ENCODE peak calls at places on chromosomes 5 and 9, in five cellular contexts. One of them, this sample, is unnamed.

GRCh38 chr9:94806307-94806893 is 79.9 kb downstream of the AOPEP start:
- DNase-seq in WERI-Rb-1: no peak
- DNase-seq in naive B cell: peak
- DNase-seq in stimulated activated CD8-positive, alpha-beta memory T cell treated with anti-CD3 and anti-CD28 coated beads, Interleukin-4, amount 100 ng/mL, for 4 hours: no peak
- DNase-seq in germinal center: no peak
- DNase-seq in this sample: no peak

GRCh38 chr5:20618353-20618752 is 630.4 kb upstream of the CDH18 start:
- DNase-seq in naive B cell: no peak
- DNase-seq in germinal center: no peak
- DNase-seq in stimulated activated CD8-positive, alpha-beta memory T cell treated with anti-CD3 and anti-CD28 coated beads, Interleukin-4, amount 100 ng/mL, for 4 hours: no peak
- DNase-seq in WERI-Rb-1: no peak
- DNase-seq in this sample: no peak

GRCh38 chr5:73183491-73183891 is 10.5 kb downstream of the TMEM174 start:
- DNase-seq in naive B cell: no peak
- DNase-seq in WERI-Rb-1: no peak
- DNase-seq in stimulated activated CD8-positive, alpha-beta memory T cell treated with anti-CD3 and anti-CD28 coated beads, Interleukin-4, amount 100 ng/mL, for 4 hours: no peak
- DNase-seq in germinal center: no peak
- DNase-seq in this sample: no peak

GRCh38 chr5:177036443-177036842 is 13.9 kb downstream of the ZNF346 start:
- DNase-seq in stimulated activated CD8-positive, alpha-beta memory T cell treated with anti-CD3 and anti-CD28 coated beads, Interleukin-4, amount 100 ng/mL, for 4 hours: no peak
- DNase-seq in germinal center: no peak
- DNase-seq in WERI-Rb-1: no peak
- DNase-seq in naive B cell: no peak
- DNase-seq in this sample: no peak

GRCh38 chr5:132780577-132780976 is 3.5 kb upstream of the SEPTIN8 start:
- DNase-seq in WERI-Rb-1: no peak
- DNase-seq in naive B cell: no peak
- DNase-seq in stimulated activated CD8-positive, alpha-beta memory T cell treated with anti-CD3 and anti-CD28 coated beads, Interleukin-4, amount 100 ng/mL, for 4 hours: no peak
- DNase-seq in germinal center: no peak
- DNase-seq in this sample: no peak

GRCh38 chr5:170266570-170267379 is 30.8 kb downstream of the LCP2 start:
- DNase-seq in germinal center: no peak
- DNase-seq in naive B cell: no peak
- DNase-seq in stimulated activated CD8-positive, alpha-beta memory T cell treated with anti-CD3 and anti-CD28 coated beads, Interleukin-4, amount 100 ng/mL, for 4 hours: no peak
- DNase-seq in WERI-Rb-1: no peak
- DNase-seq in this sample: no peak

GRCh38 chr5:12245429-12245828 is 341.2 kb upstream of the CTNND2 start:
- DNase-seq in germinal center: no peak
- DNase-seq in naive B cell: no peak
- DNase-seq in stimulated activated CD8-positive, alpha-beta memory T cell treated with anti-CD3 and anti-CD28 coated beads, Interleukin-4, amount 100 ng/mL, for 4 hours: no peak
- DNase-seq in WERI-Rb-1: no peak
- DNase-seq in this sample: no peak

GRCh38 chr9:2083552-2083951 is 68.4 kb downstream of the SMARCA2 start:
- DNase-seq in WERI-Rb-1: no peak
- DNase-seq in stimulated activated CD8-positive, alpha-beta memory T cell treated with anti-CD3 and anti-CD28 coated beads, Interleukin-4, amount 100 ng/mL, for 4 hours: no peak
- DNase-seq in germinal center: no peak
- DNase-seq in naive B cell: no peak
- DNase-seq in this sample: no peak

GRCh38 chr5:35876454-35876853 is 19.8 kb downstream of the IL7R start:
- DNase-seq in WERI-Rb-1: no peak
- DNase-seq in stimulated activated CD8-positive, alpha-beta memory T cell treated with anti-CD3 and anti-CD28 coated beads, Interleukin-4, amount 100 ng/mL, for 4 hours: no peak
- DNase-seq in naive B cell: no peak
- DNase-seq in germinal center: no peak
- DNase-seq in this sample: no peak

GRCh38 chr5:124596595-124597388 is 149.6 kb downstream of the ZNF608 start:
- DNase-seq in WERI-Rb-1: no peak
- DNase-seq in stimulated activated CD8-positive, alpha-beta memory T cell treated with anti-CD3 and anti-CD28 coated beads, Interleukin-4, amount 100 ng/mL, for 4 hours: no peak
- DNase-seq in naive B cell: no peak
- DNase-seq in germinal center: no peak
- DNase-seq in this sample: no peak

GRCh38 chr5:77424921-77425320 is 67.2 kb downstream of the WDR41 start:
- DNase-seq in stimulated activated CD8-positive, alpha-beta memory T cell treated with anti-CD3 and anti-CD28 coated beads, Interleukin-4, amount 100 ng/mL, for 4 hours: no peak
- DNase-seq in WERI-Rb-1: no peak
- DNase-seq in naive B cell: no peak
- DNase-seq in germinal center: no peak
- DNase-seq in this sample: no peak

GRCh38 chr5:140344683-140345423 is 1.6 kb downstream of the HBEGF start:
- DNase-seq in WERI-Rb-1: no peak
- DNase-seq in stimulated activated CD8-positive, alpha-beta memory T cell treated with anti-CD3 and anti-CD28 coated beads, Interleukin-4, amount 100 ng/mL, for 4 hours: no peak
- DNase-seq in naive B cell: no peak
- DNase-seq in germinal center: no peak
- DNase-seq in this sample: peak

GRCh38 chr5:173790836-173791546 is 97.2 kb upstream of the CPEB4 start:
- DNase-seq in WERI-Rb-1: no peak
- DNase-seq in stimulated activated CD8-positive, alpha-beta memory T cell treated with anti-CD3 and anti-CD28 coated beads, Interleukin-4, amount 100 ng/mL, for 4 hours: no peak
- DNase-seq in naive B cell: no peak
- DNase-seq in germinal center: no peak
- DNase-seq in this sample: no peak

GRCh38 chr5:142326480-142326938 is 1.7 kb upstream of the SPRY4 start:
- DNase-seq in naive B cell: no peak
- DNase-seq in germinal center: no peak
- DNase-seq in WERI-Rb-1: no peak
- DNase-seq in stimulated activated CD8-positive, alpha-beta memory T cell treated with anti-CD3 and anti-CD28 coated beads, Interleukin-4, amount 100 ng/mL, for 4 hours: no peak
- DNase-seq in this sample: no peak

This sample was measured in psoas muscle.